ENCODE peak calls at places on chromosomes 3 and 15, in four cellular contexts. One of them, this sample, is unnamed.

GRCh38 chr15:67885848-67886247 is 46.0 kb upstream of the RNU6-1 start:
- DNase-seq in K562: no peak
- DNase-seq in GM12878: no peak
- DNase-seq in HepG2: no peak
- DNase-seq in this sample: no peak

GRCh38 chr3:138774529-138775253 is 60.0 kb downstream of the PIK3CB start:
- DNase-seq in K562: peak; percentile 45
- DNase-seq in GM12878: no peak
- DNase-seq in HepG2: peak; percentile 71
- DNase-seq in this sample: no peak

GRCh38 chr15:73052679-73053397 is 575 bp downstream of the NEO1 start:
- DNase-seq in K562: peak; percentile 9
- DNase-seq in HepG2: peak; percentile 37
- DNase-seq in GM12878: no peak
- DNase-seq in this sample: peak; percentile 59

GRCh38 chr15:40357246-40357645 is 773 bp upstream of the DISP2 start:
- DNase-seq in HepG2: no peak
- DNase-seq in GM12878: no peak
- DNase-seq in K562: no peak
- DNase-seq in this sample: no peak

GRCh38 chr15:87082576-87082975 is 1002.9 kb downstream of the AGBL1 start:
- DNase-seq in HepG2: no peak
- DNase-seq in K562: no peak
- DNase-seq in GM12878: no peak
- DNase-seq in this sample: no peak

GRCh38 chr3:77620009-77620408 is 580.1 kb downstream of the ROBO2 start:
- DNase-seq in HepG2: no peak
- DNase-seq in GM12878: no peak
- DNase-seq in K562: no peak
- DNase-seq in this sample: no peak

GRCh38 chr3:25973111-25973510 is 183.2 kb downstream of the OXSM start:
- DNase-seq in GM12878: no peak
- DNase-seq in K562: no peak
- DNase-seq in HepG2: no peak
- DNase-seq in this sample: no peak

GRCh38 chr3:119418641-119419040 is 44.8 kb downstream of the TMEM39A start:
- DNase-seq in K562: peak; percentile 70
- DNase-seq in HepG2: no peak
- DNase-seq in GM12878: no peak
- DNase-seq in this sample: no peak

GRCh38 chr3:136465296-136465695 is 215.2 kb downstream of the PCCB start:
- DNase-seq in HepG2: no peak
- DNase-seq in K562: no peak
- DNase-seq in GM12878: no peak
- DNase-seq in this sample: no peak

GRCh38 chr3:190024912-190025311 is 95.8 kb downstream of the P3H2 start:
- DNase-seq in K562: no peak
- DNase-seq in HepG2: no peak
- DNase-seq in GM12878: no peak
- DNase-seq in this sample: no peak

GRCh38 chr3:38119802-38120689 is 16.9 kb downstream of the ACAA1 start:
- DNase-seq in HepG2: no peak
- DNase-seq in K562: no peak
- DNase-seq in GM12878: no peak
- DNase-seq in this sample: peak; percentile 1

GRCh38 chr15:35256555-35256954 is 171.5 kb upstream of the NANOGP8 start:
- DNase-seq in GM12878: no peak
- DNase-seq in HepG2: no peak
- DNase-seq in K562: no peak
- DNase-seq in this sample: no peak

GRCh38 chr3:61876797-61877196 is 315.4 kb downstream of the PTPRG start:
- DNase-seq in HepG2: no peak
- DNase-seq in GM12878: no peak
- DNase-seq in K562: no peak
- DNase-seq in this sample: no peak

GRCh38 chr3:112407214-112407887 is 74.4 kb downstream of the CD200 start:
- DNase-seq in GM12878: peak; percentile 54
- DNase-seq in HepG2: no peak
- DNase-seq in K562: no peak
- DNase-seq in this sample: no peak

GRCh38 chr3:81161851-81162250 is 599.6 kb downstream of the GBE1 start:
- DNase-seq in HepG2: no peak
- DNase-seq in GM12878: no peak
- DNase-seq in K562: no peak
- DNase-seq in this sample: no peak

GRCh38 chr15:83323296-83323711 is 38.8 kb upstream of the BNC1 start:
- DNase-seq in K562: no peak
- DNase-seq in HepG2: no peak
- DNase-seq in GM12878: no peak
- DNase-seq in this sample: no peak

GRCh38 chr3:194312186-194312742 is 38.9 kb downstream of the CPN2 start:
- DNase-seq in GM12878: no peak
- DNase-seq in HepG2: no peak
- DNase-seq in K562: no peak
- DNase-seq in this sample: no peak

GRCh38 chr3:194313642-194314430 is 37.3 kb downstream of the CPN2 start:
- DNase-seq in K562: no peak
- DNase-seq in GM12878: no peak
- DNase-seq in HepG2: no peak
- DNase-seq in this sample: peak; percentile 47

GRCh38 chr3:194314669-194315068 is 36.5 kb downstream of the CPN2 start:
- DNase-seq in GM12878: no peak
- DNase-seq in HepG2: no peak
- DNase-seq in K562: no peak
- DNase-seq in this sample: no peak

GRCh38 chr3:194311000-194311399 is 40.1 kb downstream of the CPN2 start:
- DNase-seq in K562: no peak
- DNase-seq in GM12878: no peak
- DNase-seq in HepG2: no peak
- DNase-seq in this sample: no peak

DNA sequence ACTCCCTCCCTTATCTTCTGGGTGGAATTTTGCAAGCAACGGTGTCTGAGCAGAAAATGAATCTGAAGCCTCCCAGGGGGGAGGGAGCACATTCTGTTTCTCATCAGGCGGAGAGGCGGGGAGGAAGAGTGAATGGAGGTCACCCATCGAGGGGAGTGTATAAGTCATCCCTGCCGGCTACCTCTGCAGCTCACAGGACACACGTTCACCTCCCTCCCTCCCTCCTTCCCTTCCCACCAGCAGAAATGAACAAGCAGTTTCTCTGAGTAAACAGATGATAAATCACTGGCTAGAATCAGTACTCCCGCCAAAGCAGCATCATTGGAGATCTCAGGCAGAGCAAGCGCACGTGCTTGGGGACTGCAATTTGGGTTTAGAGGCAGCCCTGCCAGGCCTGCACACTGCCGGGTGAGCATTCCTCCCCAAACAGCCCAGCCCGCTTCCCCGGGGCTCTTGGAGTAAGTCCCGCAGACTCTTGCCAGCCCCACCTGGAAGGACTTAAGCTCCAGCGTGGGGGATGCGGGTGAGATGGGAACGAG is 38.3 kb downstream of the CPN2 start:
- DNase-seq in HepG2: peak; percentile 33
- DNase-seq in GM12878: no peak
- DNase-seq in K562: peak; percentile 69
- DNase-seq in this sample: no peak
- TF ChIP-seq ETV6 in HepG2: no peak
- TF ChIP-seq ETV6 in GM12878: no peak
- TF ChIP-seq ETV6 in K562: no peak
- TF ChIP-seq ETV6 in this sample: no peak

GRCh38 chr3:14042680-14043079 is 82.0 kb downstream of the CHCHD4 start:
- DNase-seq in K562: no peak
- DNase-seq in GM12878: no peak
- DNase-seq in HepG2: no peak
- DNase-seq in this sample: no peak
- TF ChIP-seq ETV6 in K562: no peak
- TF ChIP-seq ETV6 in GM12878: no peak
- TF ChIP-seq ETV6 in HepG2: no peak
- TF ChIP-seq ETV6 in this sample: no peak

DNA sequence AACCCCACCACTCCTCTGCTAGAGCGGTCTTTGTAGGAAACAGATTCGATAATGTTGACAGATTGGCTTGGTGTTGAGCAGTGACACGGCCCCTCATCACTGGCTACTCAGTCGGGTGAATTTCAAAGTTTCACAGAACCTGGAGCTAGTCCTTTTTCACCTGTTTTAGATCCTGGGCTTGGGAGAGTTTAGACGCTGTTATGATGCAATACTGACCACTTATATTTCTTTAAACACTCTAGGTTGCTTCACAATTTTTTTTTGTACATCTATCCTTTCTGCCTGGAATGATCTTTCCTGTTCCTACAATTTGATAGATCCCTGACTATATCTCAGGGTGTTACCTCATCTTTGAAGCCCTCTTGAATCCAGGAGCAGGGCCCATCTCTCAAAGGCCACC is 97.1 kb upstream of the ATP10A start:
- DNase-seq in GM12878: no peak
- DNase-seq in HepG2: no peak
- DNase-seq in K562: no peak
- DNase-seq in this sample: no peak
- TF ChIP-seq ETV6 in GM12878: no peak
- TF ChIP-seq ETV6 in HepG2: no peak
- TF ChIP-seq ETV6 in K562: no peak
- TF ChIP-seq ETV6 in this sample: no peak

DNA sequence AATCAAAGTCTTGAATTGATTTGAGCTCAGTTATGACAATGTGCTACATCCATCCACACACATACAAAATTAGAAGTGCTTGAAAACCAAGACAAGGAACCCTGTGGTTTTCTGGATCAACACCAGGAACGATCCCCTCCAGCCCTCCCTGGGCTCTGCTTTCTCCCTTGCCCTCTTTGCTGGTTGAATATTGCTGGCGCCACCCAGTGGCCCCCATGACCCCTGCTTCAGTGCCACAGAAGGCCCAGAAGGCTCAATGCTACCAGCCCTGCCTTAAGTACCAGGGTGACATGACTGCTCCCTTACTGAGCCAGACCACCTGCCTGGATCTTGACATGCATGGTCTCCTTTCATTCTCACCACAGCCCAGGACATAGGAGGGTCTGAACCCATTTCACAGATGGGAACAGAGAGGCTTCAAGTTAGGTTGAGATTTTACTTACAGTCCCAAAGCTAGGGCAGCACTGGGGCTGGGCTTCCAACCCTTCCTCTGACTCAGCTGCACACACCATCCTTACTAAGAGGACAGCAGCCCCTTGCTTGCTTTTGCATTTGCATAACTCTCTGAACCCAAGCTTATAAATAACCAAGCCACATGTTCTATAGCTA is 15.0 kb downstream of the IL12A start:
- DNase-seq in K562: peak; percentile 34
- DNase-seq in HepG2: peak; percentile 51
- DNase-seq in GM12878: no peak
- DNase-seq in this sample: peak; percentile 78
- TF ChIP-seq ETV6 in K562: no peak
- TF ChIP-seq ETV6 in HepG2: no peak
- TF ChIP-seq ETV6 in GM12878: no peak
- TF ChIP-seq ETV6 in this sample: no peak

DNA sequence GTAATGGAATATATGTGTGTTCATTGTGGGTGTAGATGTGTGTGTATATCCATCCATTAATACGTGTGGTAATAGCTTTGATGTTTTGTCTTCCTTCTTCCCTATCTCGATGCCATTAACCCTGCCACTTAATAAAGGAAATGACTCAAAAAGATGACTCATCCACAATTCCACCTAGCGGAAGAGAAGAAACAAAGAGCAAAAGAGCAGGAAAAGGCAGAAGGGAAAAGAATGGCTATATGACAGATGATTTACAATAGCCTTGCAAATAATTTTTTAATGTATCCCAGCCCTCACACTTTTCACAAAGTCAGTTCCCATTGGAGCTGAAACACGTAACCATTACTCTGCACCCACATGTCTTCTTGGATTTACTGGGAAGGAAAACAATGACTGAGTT is 197.1 kb downstream of the KCNAB1 start:
- DNase-seq in K562: no peak
- DNase-seq in HepG2: peak; percentile 28
- DNase-seq in GM12878: no peak
- DNase-seq in this sample: no peak
- TF ChIP-seq ETV6 in K562: no peak
- TF ChIP-seq ETV6 in HepG2: no peak
- TF ChIP-seq ETV6 in GM12878: no peak
- TF ChIP-seq ETV6 in this sample: no peak

GRCh38 chr3:171704002-171704401 is 106.3 kb downstream of the PLD1 start:
- DNase-seq in GM12878: no peak
- DNase-seq in K562: peak; percentile 37
- DNase-seq in HepG2: peak; percentile 9
- DNase-seq in this sample: peak; percentile 45
- TF ChIP-seq ETV6 in GM12878: no peak
- TF ChIP-seq ETV6 in K562: no peak
- TF ChIP-seq ETV6 in HepG2: no peak
- TF ChIP-seq ETV6 in this sample: no peak

GRCh38 chr15:76340198-76340801 is 3.7 kb downstream of the ISL2 start:
- DNase-seq in GM12878: no peak
- DNase-seq in K562: no peak
- DNase-seq in HepG2: no peak
- DNase-seq in this sample: peak; percentile 33
- TF ChIP-seq ETV6 in GM12878: no peak
- TF ChIP-seq ETV6 in K562: no peak
- TF ChIP-seq ETV6 in HepG2: no peak
- TF ChIP-seq ETV6 in this sample: no peak

DNA sequence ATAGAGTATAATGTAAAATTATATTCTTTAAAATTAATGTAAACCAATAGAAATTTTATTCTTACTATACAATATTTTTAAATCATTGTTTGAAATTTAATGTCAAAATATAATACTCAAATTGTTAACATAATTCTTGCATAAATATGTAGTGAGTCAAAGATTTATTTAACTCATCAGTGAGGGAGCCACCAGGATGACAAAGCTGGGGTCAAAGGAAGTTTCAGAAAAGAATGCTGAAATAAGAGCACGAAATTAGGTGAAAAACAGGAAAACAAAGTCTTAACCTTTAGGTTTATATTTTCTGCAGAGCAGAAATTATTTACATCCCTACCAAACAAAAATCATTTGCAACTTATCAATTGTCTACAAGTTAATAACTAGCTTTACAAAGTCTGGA is 74.1 kb downstream of the DIPK2A start:
- DNase-seq in GM12878: no peak
- DNase-seq in HepG2: no peak
- DNase-seq in K562: no peak
- DNase-seq in this sample: no peak
- TF ChIP-seq ETV6 in GM12878: no peak
- TF ChIP-seq ETV6 in HepG2: no peak
- TF ChIP-seq ETV6 in K562: no peak
- TF ChIP-seq ETV6 in this sample: no peak

GRCh38 chr3:53974314-53974713 is 82.7 kb upstream of the SELENOK start:
- DNase-seq in K562: no peak
- DNase-seq in HepG2: no peak
- DNase-seq in GM12878: no peak
- DNase-seq in this sample: no peak

GRCh38 chr3:53975382-53975781 is 83.7 kb upstream of the SELENOK start:
- DNase-seq in GM12878: no peak
- DNase-seq in HepG2: no peak
- DNase-seq in K562: no peak
- DNase-seq in this sample: no peak

DNA sequence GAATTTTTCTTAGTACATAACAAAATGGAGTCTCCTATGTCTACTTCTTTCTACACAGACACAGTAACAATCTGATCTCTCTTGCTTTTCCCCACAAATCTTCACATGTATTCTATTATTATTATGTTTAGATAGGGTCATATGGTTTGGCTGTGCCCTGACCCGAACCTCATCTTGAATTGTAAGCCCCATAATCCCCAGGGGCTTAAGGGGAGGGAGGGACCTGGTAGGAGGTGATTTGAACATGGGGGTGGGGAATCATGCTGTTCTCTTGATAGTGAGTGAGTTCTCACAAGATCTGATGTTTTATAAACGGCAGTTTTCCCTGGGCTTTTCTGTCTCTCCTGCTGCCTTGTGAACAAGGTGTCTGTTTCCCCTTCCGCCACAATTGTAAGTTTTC is 86.7 kb upstream of the SELENOK start:
- DNase-seq in GM12878: no peak
- DNase-seq in K562: no peak
- DNase-seq in HepG2: no peak
- DNase-seq in this sample: no peak
- TF ChIP-seq ETV6 in GM12878: no peak
- TF ChIP-seq ETV6 in K562: no peak
- TF ChIP-seq ETV6 in HepG2: no peak
- TF ChIP-seq ETV6 in this sample: no peak

This sample was measured in WTC11.